ENCODE peak calls at places on chromosomes 6 and 20, in ten cellular contexts. P is IMR-90, U is adipocyte, A is lower lobe of right lung, G is GM23248, R is tibial nerve, W is pancreas, Y is tibial artery, V is SK-N-SH, N is Panc1. L is an unnamed sample. For H3K27me3 and H3K36me3, the result is how much of the 10 kb centered on the place peaks cover.

GRCh38 chr6:159079367-159079766 is 34.6 kb upstream of the TAGAP start:
- DNase-seq in N (no peak), U (peak), P (no peak), V (no peak), W (no peak), A (no peak), G (no peak), R (no peak), Y (no peak), L (no peak)

GRCh38 chr6:32116674-32117073 is 7.5 kb upstream of the TNXB start:
- DNase-seq in N (no peak), R (no peak), U (peak), A (no peak), W (no peak), Y (no peak), P (no peak), V (peak), G (peak), L (no peak)

GRCh38 chr6:20943922-20944321 is 409.7 kb downstream of the CDKAL1 start:
- DNase-seq in W (no peak), Y (no peak), U (no peak), G (no peak), P (no peak), N (no peak), V (no peak), R (no peak), A (no peak), L (no peak)

GRCh38 chr6:90468080-90468479 is 118.8 kb downstream of the MAP3K7 start:
- DNase-seq in P (peak), U (no peak), Y (peak), A (no peak), N (no peak), G (peak), V (no peak), W (no peak), R (no peak), L (no peak)

GRCh38 chr20:57076202-57076651 is 190.2 kb downstream of the BMP7 start:
- DNase-seq in G (peak), V (no peak), U (peak), A (no peak), R (no peak), P (no peak), W (no peak), N (no peak), Y (no peak), L (no peak)

GRCh38 chr6:151313060-151313459 is 73.3 kb downstream of the AKAP12 start:
- DNase-seq in V (no peak), N (no peak), W (peak), R (no peak), Y (no peak), A (no peak), P (no peak), U (no peak), G (no peak), L (no peak)

GRCh38 chr6:29705389-29706231 is 17.6 kb upstream of the HLA-F start:
- DNase-seq in A (no peak), P (peak), G (peak), R (peak), N (no peak), W (peak), U (peak), Y (no peak), V (peak), L (no peak)

GRCh38 chr6:56528412-56528841 is 114.3 kb downstream of the DST start:
- DNase-seq in W (no peak), R (no peak), V (no peak), Y (no peak), U (peak), P (peak), A (no peak), G (peak), N (peak), L (no peak)

GRCh38 chr6:3237761-3238662 is 10.6 kb upstream of the TUBB2B start:
- DNase-seq in U (no peak), Y (peak), W (no peak), N (no peak), A (no peak), G (no peak), P (no peak), R (no peak), V (no peak), L (no peak)
- H3K27me3 ChIP-seq in U (half or more), Y (under half), W (under half), N (under half), A (under half), G (under half), P (under half), R (under half), V (under half), L (under half)

GRCh38 chr6:10419749-10420545 is 5.1 kb upstream of the TFAP2A start:
- DNase-seq in R (no peak), V (no peak), W (no peak), A (no peak), P (no peak), Y (no peak), G (peak), U (no peak), N (no peak), L (no peak)
- H3K4me3 ChIP-seq in R (no peak), V (no peak), W (no peak), A (no peak), P (no peak), Y (no peak), G (peak), U (no peak), N (peak), L (no peak)

GRCh38 chr6:25984265-25984664 is 21.7 kb downstream of the TRIM38 start:
- DNase-seq in U (no peak), R (no peak), N (no peak), Y (no peak), A (no peak), V (no peak), W (no peak), P (no peak), G (no peak), L (no peak)
- H3K36me3 ChIP-seq in U (half or more), R (under half), N (under half), Y (half or more), A (half or more), V (under half), W (under half), P (under half), G (under half), L (half or more)

GRCh38 chr6:136633355-136633754 is 83.1 kb upstream of the MAP7 start:
- DNase-seq in G (no peak), R (no peak), Y (no peak), P (no peak), A (no peak), W (no peak), V (no peak), U (no peak), N (no peak), L (no peak)
- H3K27me3 ChIP-seq in G (under half), R (under half), Y (under half), P (under half), A (under half), W (under half), V (under half), U (under half), N (under half), L (under half)

GRCh38 chr6:111843347-111844147 is 29.7 kb downstream of the FYN start:
- DNase-seq in G (no peak), Y (no peak), W (no peak), P (no peak), V (no peak), U (no peak), A (no peak), R (no peak), N (no peak), L (peak)

GRCh38 chr6:111841822-111842221 is 31.4 kb downstream of the FYN start:
- DNase-seq in N (no peak), P (peak), W (no peak), U (no peak), Y (no peak), V (no peak), A (no peak), G (no peak), R (peak), L (no peak)

GRCh38 chr6:111842271-111842822 is 30.9 kb downstream of the FYN start:
- DNase-seq in G (no peak), R (no peak), U (no peak), A (no peak), P (no peak), V (no peak), W (no peak), N (no peak), Y (no peak), L (no peak)

GRCh38 chr6:111844376-111844775 is 28.9 kb downstream of the FYN start:
- DNase-seq in P (no peak), G (no peak), V (no peak), W (no peak), U (no peak), A (no peak), N (no peak), R (no peak), Y (no peak), L (no peak)

DNA sequence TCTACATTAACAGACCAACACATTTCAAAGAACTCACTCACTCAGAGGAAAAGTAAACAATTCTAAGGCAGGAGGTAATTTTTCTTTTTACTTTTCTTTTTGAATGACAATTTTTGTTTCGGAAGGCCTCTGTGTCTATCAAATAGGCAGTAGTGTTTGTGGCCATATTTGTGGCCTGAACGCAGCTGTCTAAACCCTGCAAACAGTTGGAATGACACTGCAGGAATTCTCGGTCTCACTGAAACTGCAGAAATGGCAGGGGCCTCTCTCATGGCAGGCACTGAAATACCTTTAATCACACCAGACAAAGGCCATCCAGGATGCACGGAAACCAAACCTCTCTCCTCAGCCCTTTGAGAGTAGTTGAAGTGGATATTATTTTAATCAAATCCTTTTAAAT is 30.4 kb downstream of the FYN start:
- DNase-seq in A (no peak), V (no peak), U (no peak), R (no peak), P (peak), G (no peak), N (no peak), W (no peak), Y (no peak), L (no peak)
- H3K4me3 ChIP-seq in A (no peak), V (no peak), U (no peak), R (no peak), P (no peak), G (no peak), N (no peak), W (no peak), Y (no peak), L (no peak)

GRCh38 chr20:62837091-62837490 is 20.2 kb downstream of the COL9A3 start:
- DNase-seq in Y (no peak), R (no peak), W (no peak), G (no peak), U (no peak), N (no peak), V (no peak), A (no peak), P (no peak), L (no peak)

GRCh38 chr20:62839261-62839660 is 22.4 kb downstream of the TCFL5 start:
- DNase-seq in G (no peak), A (no peak), Y (no peak), P (no peak), N (no peak), R (no peak), V (no peak), U (no peak), W (no peak), L (no peak)

GRCh38 chr20:62839816-62840215 is 21.8 kb downstream of the TCFL5 start:
- DNase-seq in Y (no peak), P (no peak), R (no peak), U (no peak), G (no peak), V (no peak), N (no peak), W (no peak), A (no peak), L (no peak)

GRCh38 chr20:62837790-62838458 is 21.1 kb downstream of the COL9A3 start:
- DNase-seq in G (peak), P (no peak), R (peak), V (peak), A (peak), N (no peak), Y (no peak), W (peak), U (peak), L (no peak)

GRCh38 chr20:62838511-62838910 is 21.7 kb downstream of the COL9A3 start:
- DNase-seq in P (no peak), R (no peak), A (no peak), Y (no peak), V (peak), G (no peak), W (no peak), N (no peak), U (no peak), L (no peak)
- H3K36me3 ChIP-seq in P (under half), R (under half), A (under half), Y (under half), V (under half), G (under half), W (under half), N (under half), U (under half), L (under half)

GRCh38 chr20:50368813-50369224 is 141.4 kb upstream of the PTPN1 start:
- DNase-seq in R (no peak), A (no peak), Y (no peak), G (peak), U (peak), N (no peak), V (no peak), P (peak), W (no peak), L (no peak)

GRCh38 chr20:50366270-50367103 is 143.7 kb upstream of the PTPN1 start:
- DNase-seq in Y (peak), P (peak), R (peak), G (no peak), N (no peak), U (peak), A (peak), V (peak), W (peak), L (no peak)

GRCh38 chr20:50368386-50368785 is 141.8 kb upstream of the PTPN1 start:
- DNase-seq in W (no peak), A (no peak), V (no peak), R (no peak), P (no peak), N (no peak), U (no peak), G (no peak), Y (no peak), L (no peak)

GRCh38 chr20:50367104-50367674 is 143.0 kb upstream of the PTPN1 start:
- DNase-seq in G (no peak), W (no peak), P (no peak), N (no peak), V (no peak), Y (no peak), A (no peak), U (no peak), R (no peak), L (no peak)

DNA sequence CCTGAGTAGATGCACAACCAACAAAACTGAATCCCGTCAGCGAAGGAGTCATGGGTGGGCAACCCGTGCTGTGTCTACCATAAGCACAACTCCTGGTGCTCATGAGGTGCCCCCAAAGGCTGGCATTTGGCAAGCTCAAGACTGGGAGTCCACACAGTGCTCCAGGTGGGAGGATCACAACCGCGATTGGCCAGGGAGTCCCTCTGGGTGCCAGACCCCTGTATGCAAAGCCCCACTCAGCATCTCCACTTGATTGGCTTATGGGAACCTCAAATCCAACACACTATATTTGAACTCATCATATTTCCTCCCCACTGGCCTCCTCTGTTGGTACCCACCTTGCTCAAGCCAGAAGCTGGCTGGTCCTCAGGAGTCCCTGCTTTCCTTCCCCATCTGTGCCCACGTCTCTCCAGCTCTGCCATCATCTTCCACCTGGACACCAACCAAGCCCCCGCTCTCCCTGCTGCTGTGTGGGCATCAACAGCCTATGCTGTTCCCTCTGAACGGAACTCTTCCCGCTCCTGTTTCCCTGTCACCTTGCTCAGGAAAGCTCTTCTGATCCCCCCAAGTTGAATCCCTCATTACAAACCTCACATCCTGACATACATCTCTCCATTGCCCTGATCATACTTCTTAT is 142.3 kb upstream of the PTPN1 start:
- DNase-seq in P (no peak), V (no peak), Y (no peak), N (no peak), A (no peak), G (no peak), U (no peak), W (no peak), R (no peak), L (no peak)
- H3K27me3 ChIP-seq in P (under half), V (under half), Y (under half), N (under half), A (under half), G (under half), U (under half), W (under half), R (under half), L (under half)

L was measured in effector memory CD4-positive, alpha-beta T cell.